ENCODE peak calls at places on chromosomes 6 and 20, in six cellular contexts. N, Q, P, V, D and E are unnamed samples.

GRCh38 chr20:50186151-50186885 is 4.3 kb upstream of the CEBPB start:
- DNase-seq in Q (peak; percentile 95), V (peak; percentile 73), N (peak; percentile 76), D (peak; percentile 92), P (peak; percentile 87), E (peak; percentile 98)

GRCh38 chr6:13286185-13286584 is 42.2 kb downstream of the TBC1D7 start:
- DNase-seq in N (no peak), V (no peak), Q (no peak), P (no peak), D (no peak), E (no peak)

GRCh38 chr6:10190042-10190441 is 224.8 kb downstream of the TFAP2A start:
- DNase-seq in N (no peak), Q (no peak), P (no peak), D (no peak), V (no peak), E (no peak)

GRCh38 chr6:78701407-78701806 is 165.9 kb upstream of the IRAK1BP1 start:
- DNase-seq in N (peak; percentile 70), P (no peak), Q (no peak), D (no peak), V (no peak), E (no peak)

GRCh38 chr6:63351995-63352586 is 32.3 kb upstream of the LGSN start:
- DNase-seq in P (no peak), Q (no peak), D (no peak), N (peak; percentile 73), V (no peak), E (no peak)

GRCh38 chr20:19786311-19786710 is 28.3 kb downstream of the RIN2 start:
- DNase-seq in Q (peak; percentile 71), D (peak; percentile 44), P (no peak), V (no peak), N (peak; percentile 92), E (no peak)

GRCh38 chr6:67908377-67908776 is 726.7 kb upstream of the ADGRB3 start:
- DNase-seq in P (no peak), D (no peak), V (no peak), Q (no peak), N (no peak), E (no peak)

GRCh38 chr20:1764136-1765033 is 106.8 kb upstream of the SIRPG start:
- DNase-seq in D (peak; percentile 80), Q (peak; percentile 81), N (peak; percentile 86), P (peak; percentile 60), V (peak; percentile 50), E (peak; percentile 87)

GRCh38 chr6:150069707-150070106 is 786 bp upstream of the ULBP3 start:
- DNase-seq in V (no peak), Q (peak; percentile 55), D (peak; percentile 28), N (no peak), P (no peak), E (no peak)

GRCh38 chr20:52539891-52540290 is 348.3 kb upstream of the ZFP64 start:
- DNase-seq in D (no peak), P (no peak), V (no peak), N (no peak), Q (no peak), E (no peak)

GRCh38 chr20:13243826-13244376 is 22.8 kb downstream of the ISM1 start:
- DNase-seq in Q (no peak), V (no peak), D (no peak), N (no peak), P (no peak), E (no peak)

GRCh38 chr20:45469336-45470261 is at the start of gene WFDC2:
- DNase-seq in V (no peak), P (no peak), D (peak; percentile 69), Q (no peak), N (no peak), E (no peak)

GRCh38 chr6:98977606-98978292 is 30.0 kb upstream of the FBXL4 start:
- DNase-seq in D (no peak), N (no peak), V (no peak), P (no peak), Q (no peak), E (no peak)

GRCh38 chr20:13430346-13431002 is 208.3 kb downstream of the TASP1 start:
- DNase-seq in N (peak; percentile 29), Q (no peak), D (no peak), P (no peak), V (no peak), E (no peak)

GRCh38 chr6:121285041-121285440 is 49.2 kb downstream of the TBC1D32 start:
- DNase-seq in V (no peak), P (no peak), Q (no peak), D (no peak), N (peak; percentile 83), E (no peak)

GRCh38 chr6:75526502-75527127 is 33.0 kb upstream of the FILIP1 start:
- DNase-seq in N (peak; percentile 80), Q (peak; percentile 65), P (peak; percentile 61), V (peak; percentile 32), D (peak; percentile 77), E (peak; percentile 82)

GRCh38 chr6:89281779-89282246 is 33.3 kb downstream of the GABRR2 start:
- DNase-seq in P (peak; percentile 20), Q (no peak), N (peak; percentile 42), D (peak; percentile 73), V (peak; percentile 77), E (no peak)

GRCh38 chr6:4466769-4467480 is 309.3 kb upstream of the CDYL start:
- DNase-seq in V (no peak), Q (no peak), N (no peak), P (no peak), D (peak; percentile 25), E (no peak)

GRCh38 chr6:167145468-167145867 is 12.3 kb downstream of the GPR31 start:
- DNase-seq in P (no peak), V (no peak), Q (no peak), D (no peak), N (no peak), E (no peak)

GRCh38 chr6:169145476-169145875 is 108.2 kb downstream of the THBS2 start:
- DNase-seq in N (peak; percentile 76), V (peak; percentile 1), D (no peak), P (no peak), Q (no peak), E (no peak)

GRCh38 chr20:40744494-40745175 is 55.6 kb upstream of the MAFB start:
- DNase-seq in P (no peak), D (no peak), N (no peak), V (no peak), Q (no peak), E (no peak)

GRCh38 chr6:27507041-27507956 is 34.4 kb upstream of the ZNF184 start:
- DNase-seq in D (no peak), P (no peak), V (no peak), N (no peak), Q (no peak), E (no peak)

GRCh38 chr6:38688579-38689087 is 14.3 kb downstream of the GLO1 start:
- DNase-seq in D (peak; percentile 32), N (no peak), P (no peak), V (no peak), Q (no peak), E (no peak)

GRCh38 chr6:166955121-166955864 is 1.1 kb downstream of the RNASET2 start:
- DNase-seq in D (peak; percentile 36), Q (no peak), N (no peak), V (peak; percentile 24), P (peak; percentile 12), E (peak; percentile 69)

GRCh38 chr6:148450866-148451265 is 108.2 kb downstream of the SASH1 start:
- DNase-seq in Q (no peak), D (no peak), P (no peak), N (no peak), V (no peak), E (no peak)
- H3K4me1 ChIP-seq in Q (peaks cover 4% of the 10 kb centered on the region), D (peaks cover 4% of the 10 kb centered on the region), P (peaks cover 12% of the 10 kb centered on the region), N (peaks cover 2% of the 10 kb centered on the region), V (peaks cover 4% of the 10 kb centered on the region), E (no peaks in the 10 kb centered on the region)

GRCh38 chr6:143747347-143747842 is 69.6 kb downstream of the PHACTR2 start:
- DNase-seq in V (peak; percentile 57), P (no peak), D (no peak), Q (no peak), N (no peak), E (no peak)
- H3K4me1 ChIP-seq in V (no peaks in the 10 kb centered on the region), P (peaks cover 21% of the 10 kb centered on the region), D (peaks cover 56% of the 10 kb centered on the region), Q (peaks cover 42% of the 10 kb centered on the region), N (peaks cover 29% of the 10 kb centered on the region), E (peaks cover 36% of the 10 kb centered on the region)

GRCh38 chr20:62736407-62737071 is 27.9 kb downstream of the NTSR1 start:
- DNase-seq in Q (peak; percentile 42), V (no peak), D (no peak), N (no peak), P (no peak), E (no peak)
- H3K4me1 ChIP-seq in Q (no peaks in the 10 kb centered on the region), V (peaks cover 62% of the 10 kb centered on the region), D (peaks cover under 1% of the 10 kb centered on the region), N (peaks cover 13% of the 10 kb centered on the region), P (peaks cover 13% of the 10 kb centered on the region), E (no peaks in the 10 kb centered on the region)

GRCh38 chr20:62920039-62920645 is 6.2 kb downstream of the DIDO1 start:
- DNase-seq in P (no peak), N (no peak), Q (peak; percentile 32), V (no peak), D (no peak), E (no peak)
- H3K4me1 ChIP-seq in P (peaks cover 20% of the 10 kb centered on the region), N (peaks cover 19% of the 10 kb centered on the region), Q (peaks cover 98% of the 10 kb centered on the region), V (peaks cover 29% of the 10 kb centered on the region), D (peaks cover 76% of the 10 kb centered on the region), E (peaks cover 9% of the 10 kb centered on the region)

GRCh38 chr6:52560462-52560861 is 16.4 kb downstream of the TRAM2 start:
- DNase-seq in Q (no peak), P (no peak), D (no peak), V (no peak), N (no peak), E (no peak)
- H3K4me1 ChIP-seq in Q (peaks cover 94% of the 10 kb centered on the region), P (peaks cover 14% of the 10 kb centered on the region), D (peaks cover 34% of the 10 kb centered on the region), V (peaks cover 5% of the 10 kb centered on the region), N (peaks cover 41% of the 10 kb centered on the region), E (peaks cover 38% of the 10 kb centered on the region)

GRCh38 chr20:375265-375889 is 5.2 kb upstream of the TRIB3 start:
- DNase-seq in P (no peak), N (no peak), V (peak; percentile 44), D (no peak), Q (no peak), E (no peak)
- H3K4me1 ChIP-seq in P (peaks cover 2% of the 10 kb centered on the region), N (peaks cover 21% of the 10 kb centered on the region), V (peaks cover 50% of the 10 kb centered on the region), D (no peaks in the 10 kb centered on the region), Q (no peaks in the 10 kb centered on the region), E (no peaks in the 10 kb centered on the region)

DNA sequence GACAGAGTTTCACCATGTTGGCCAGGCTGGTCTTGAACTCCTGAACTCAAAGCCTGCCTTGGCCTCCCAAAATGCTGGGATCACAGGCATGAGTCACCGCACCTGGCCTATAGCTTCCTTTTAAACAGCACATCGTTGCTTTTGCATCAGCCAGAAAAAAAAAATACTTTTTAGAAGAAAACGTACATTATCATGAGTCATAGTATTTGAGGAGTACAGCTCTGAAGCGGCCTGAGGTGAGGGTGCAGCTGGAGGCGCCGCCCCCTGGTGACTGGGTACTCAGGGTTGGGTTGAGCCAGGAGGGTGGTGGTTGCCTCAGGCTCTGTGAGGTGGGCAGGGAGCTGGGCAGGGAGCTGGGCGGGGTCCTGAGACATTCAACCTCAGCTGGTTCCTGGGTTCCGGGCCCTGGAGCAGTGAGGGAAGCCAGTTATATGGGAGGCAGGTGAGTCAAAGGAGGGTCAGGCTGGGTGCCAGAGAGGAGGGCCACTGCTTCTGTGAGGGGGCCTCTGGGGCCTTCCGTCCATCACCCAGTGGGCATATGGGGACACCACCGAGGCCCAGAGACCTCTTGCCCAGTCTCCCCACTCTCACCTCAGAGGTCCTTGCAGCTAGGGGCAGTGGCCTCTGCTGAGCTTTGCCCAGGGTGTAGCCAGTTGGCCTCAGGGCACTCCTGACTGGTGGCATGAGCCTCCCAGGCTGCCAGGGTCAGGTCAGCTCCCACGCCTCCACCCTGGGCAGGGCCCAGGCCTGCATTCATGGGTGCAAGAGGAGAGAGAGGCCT is 11.7 kb upstream of the ID1 start:
- DNase-seq in D (no peak), P (no peak), Q (no peak), N (peak; percentile 89), V (peak; percentile 54), E (no peak)
- H3K4me1 ChIP-seq in D (peaks cover 15% of the 10 kb centered on the region), P (peaks cover 15% of the 10 kb centered on the region), Q (peaks cover 33% of the 10 kb centered on the region), N (peaks cover 14% of the 10 kb centered on the region), V (peaks cover 34% of the 10 kb centered on the region), E (no peaks in the 10 kb centered on the region)

GRCh38 chr6:42406296-42407280 is 45.1 kb downstream of the TRERF1 start:
- DNase-seq in P (no peak), D (peak; percentile 53), N (peak; percentile 18), V (no peak), Q (no peak), E (no peak)
- H3K4me1 ChIP-seq in P (peaks cover 28% of the 10 kb centered on the region), D (peaks cover 42% of the 10 kb centered on the region), N (peaks cover 32% of the 10 kb centered on the region), V (peaks cover 6% of the 10 kb centered on the region), Q (no peaks in the 10 kb centered on the region), E (no peaks in the 10 kb centered on the region)